ENCODE peak calls at places on chromosomes 1 and 21, in eight cellular contexts. V is neural progenitor cell; U is mucosa of descending colon; Y is heart right ventricle; B is CD8-positive, alpha-beta T cell; A is psoas muscle; R is ovary; S is fibroblast of lung. W is an unnamed sample.

GRCh38 chr1:18939398-18940302 is 16.8 kb downstream of the IFFO2 start:
- DNase-seq in V (no peak), U (no peak), Y (no peak), B (no peak), A (no peak), R (no peak), S (peak), W (no peak)

GRCh38 chr1:207025144-207025880 is 7.2 kb downstream of the C1orf116 start:
- DNase-seq in V (peak), U (no peak), Y (no peak), B (no peak), A (no peak), R (no peak), S (peak), W (peak)

GRCh38 chr1:150551049-150551783 is 2.0 kb downstream of the ADAMTSL4 start:
- DNase-seq in V (peak), U (no peak), Y (no peak), B (peak), A (no peak), R (peak), S (no peak), W (no peak)

GRCh38 chr1:19029191-19030085 is 73.0 kb upstream of the IFFO2 start:
- DNase-seq in V (no peak), U (no peak), Y (no peak), B (no peak), A (no peak), R (no peak), S (no peak), W (no peak)

GRCh38 chr1:97297611-97298010 is 576.0 kb downstream of the PTBP2 start:
- DNase-seq in V (no peak), U (no peak), Y (no peak), B (no peak), A (no peak), R (no peak), S (no peak), W (no peak)

GRCh38 chr1:11802616-11802972 is 3.2 kb downstream of the MTHFR start:
- DNase-seq in V (peak), U (no peak), Y (no peak), B (no peak), A (no peak), R (peak), S (no peak), W (no peak)

GRCh38 chr1:27885620-27886352 is 13.4 kb downstream of the THEMIS2 start:
- DNase-seq in V (no peak), U (no peak), Y (no peak), B (no peak), A (no peak), R (no peak), S (no peak), W (no peak)

GRCh38 chr1:150322310-150322709 is 977 bp downstream of the PRPF3 start:
- DNase-seq in V (no peak), U (no peak), Y (no peak), B (no peak), A (no peak), R (no peak), S (no peak), W (no peak)

GRCh38 chr21:44892536-44893277 is 19.2 kb upstream of the PTTG1IP start:
- DNase-seq in V (peak), U (peak), Y (peak), B (peak), A (peak), R (peak), S (no peak), W (no peak)

GRCh38 chr1:46001087-46001785 is 131.2 kb downstream of the PIK3R3 start:
- DNase-seq in V (no peak), U (no peak), Y (no peak), B (no peak), A (no peak), R (no peak), S (no peak), W (no peak)

GRCh38 chr1:244326757-244327156 is 125.0 kb downstream of the ADSS2 start:
- DNase-seq in V (no peak), U (no peak), Y (no peak), B (no peak), A (no peak), R (no peak), S (no peak), W (no peak)

DNA sequence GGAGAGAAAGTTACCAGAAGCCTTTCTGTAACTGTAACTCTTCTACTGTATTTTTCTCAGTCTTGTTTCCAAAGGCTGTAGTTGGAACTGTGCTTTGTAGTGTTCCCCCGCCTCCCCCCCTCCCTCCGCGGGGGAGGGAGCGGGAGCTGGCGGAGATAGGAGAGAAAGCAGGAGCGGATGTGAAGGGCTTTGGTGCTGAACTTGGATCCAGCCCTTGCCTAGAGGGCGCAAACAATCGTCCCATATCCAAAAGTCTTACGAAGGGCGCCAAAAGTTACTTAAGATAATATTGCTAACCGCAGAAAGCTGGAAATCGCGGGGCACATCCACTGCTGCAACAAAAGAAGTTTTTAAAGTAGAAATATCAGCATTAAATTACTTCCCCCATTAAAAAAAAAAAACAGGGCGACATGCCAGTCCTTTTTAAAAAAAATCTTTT is 2.4 kb upstream of the NFIA start:
- DNase-seq in V (peak), U (peak), Y (peak), B (no peak), A (peak), R (peak), S (peak), W (peak)
- H3K4me3 ChIP-seq in V (no peak), U (no peak), Y (no peak), B (no peak), A (peak), R (no peak), S (no peak), W (peak)

GRCh38 chr1:3084154-3084553 is 15.2 kb downstream of the PRDM16 start:
- DNase-seq in V (peak), U (no peak), Y (no peak), B (no peak), A (no peak), R (no peak), S (no peak), W (no peak)

GRCh38 chr1:3082571-3083516 is 13.8 kb downstream of the PRDM16 start:
- DNase-seq in V (no peak), U (no peak), Y (no peak), B (no peak), A (no peak), R (no peak), S (no peak), W (no peak)

GRCh38 chr1:3086272-3086671 is 17.3 kb downstream of the PRDM16 start:
- DNase-seq in V (no peak), U (no peak), Y (no peak), B (no peak), A (no peak), R (no peak), S (no peak), W (no peak)

GRCh38 chr1:3085721-3086120 is 16.7 kb downstream of the PRDM16 start:
- DNase-seq in V (no peak), U (no peak), Y (no peak), B (no peak), A (no peak), R (no peak), S (no peak), W (no peak)

DNA sequence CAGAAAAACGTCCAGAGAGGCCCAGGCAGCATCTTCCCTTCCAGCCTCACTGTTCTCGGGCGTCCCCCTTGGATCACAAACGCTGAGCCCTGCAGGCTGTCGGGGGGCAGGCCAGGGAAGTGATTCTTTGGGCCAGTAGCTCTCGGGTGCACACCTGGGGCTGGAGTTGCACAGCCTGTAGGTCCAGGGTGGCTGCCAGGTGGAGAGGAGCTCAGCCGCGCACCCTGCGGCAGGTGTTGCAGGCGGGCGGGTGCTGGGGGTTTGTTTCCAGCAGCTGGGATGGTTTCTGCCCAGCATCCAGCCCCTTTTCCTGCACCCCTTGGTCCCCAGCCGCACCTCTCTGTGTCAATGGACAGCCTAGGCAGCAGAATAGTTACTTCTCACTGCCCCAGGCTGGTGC is 15.7 kb downstream of the PRDM16 start:
- DNase-seq in V (no peak), U (no peak), Y (no peak), B (no peak), A (no peak), R (no peak), S (no peak), W (no peak)
- TF ChIP-seq CTCF in V (no peak), U (no peak), Y (no peak), B (no peak), A (no peak), R (no peak), S (no peak), W (no peak)

DNA sequence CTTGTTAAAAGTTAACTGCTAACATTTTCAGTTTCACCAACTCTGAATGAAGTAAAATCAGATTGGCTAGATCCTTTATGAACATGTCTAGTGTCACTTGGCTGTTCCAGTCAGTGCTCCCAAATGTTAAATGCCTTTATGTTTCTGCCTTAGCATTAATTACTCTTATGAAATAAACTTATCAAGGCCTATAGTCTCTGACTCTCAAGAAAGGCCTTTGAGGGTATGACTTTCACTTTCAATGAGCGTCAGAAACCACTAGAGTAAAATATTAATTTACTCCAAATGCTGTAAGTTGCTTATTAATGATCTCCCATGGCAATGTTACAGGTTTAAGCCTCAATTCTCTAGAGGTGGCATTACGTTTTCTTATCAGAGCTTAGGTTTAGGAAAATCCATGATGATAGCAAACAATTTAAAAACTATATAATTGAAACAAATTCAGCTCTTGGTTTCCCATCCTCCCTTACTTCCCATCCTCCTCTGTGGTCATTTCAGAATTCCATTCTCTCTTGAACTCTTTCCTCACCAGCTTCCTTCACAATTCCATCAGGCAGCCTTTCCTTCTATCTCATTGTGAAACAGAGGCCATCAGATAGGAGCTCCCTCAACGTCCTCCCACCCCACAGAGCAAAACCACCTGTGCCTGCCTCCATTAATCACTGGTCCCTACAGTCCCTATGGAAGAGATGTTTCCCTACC is 108.6 kb upstream of the COP1 start:
- DNase-seq in V (no peak), U (no peak), Y (no peak), B (no peak), A (no peak), R (no peak), S (no peak), W (no peak)
- H3K4me3 ChIP-seq in V (no peak), U (no peak), Y (no peak), B (no peak), A (no peak), R (no peak), S (no peak), W (no peak)

GRCh38 chr1:20575544-20576056 is 13.3 kb upstream of the CDA start:
- DNase-seq in V (no peak), U (no peak), Y (no peak), B (no peak), A (no peak), R (no peak), S (no peak), W (no peak)
- TF ChIP-seq CTCF in V (no peak), U (no peak), Y (no peak), B (no peak), A (no peak), R (no peak), S (no peak), W (no peak)

GRCh38 chr1:180080439-180080838 is 74.2 kb upstream of the QSOX1 start:
- DNase-seq in V (no peak), U (no peak), Y (no peak), B (no peak), A (no peak), R (no peak), S (no peak), W (no peak)

GRCh38 chr1:180081474-180081873 is 73.2 kb upstream of the QSOX1 start:
- DNase-seq in V (no peak), U (no peak), Y (no peak), B (no peak), A (no peak), R (no peak), S (no peak), W (no peak)

GRCh38 chr1:180084867-180085266 is 69.8 kb upstream of the QSOX1 start:
- DNase-seq in V (no peak), U (no peak), Y (no peak), B (no peak), A (no peak), R (no peak), S (no peak), W (no peak)

GRCh38 chr1:180083164-180083563 is 71.5 kb upstream of the QSOX1 start:
- DNase-seq in V (no peak), U (no peak), Y (no peak), B (no peak), A (no peak), R (no peak), S (no peak), W (no peak)

GRCh38 chr1:180085331-180085730 is 69.3 kb upstream of the QSOX1 start:
- DNase-seq in V (no peak), U (no peak), Y (no peak), B (no peak), A (no peak), R (no peak), S (no peak), W (no peak)
- H3K4me3 ChIP-seq in V (no peak), U (no peak), Y (no peak), B (no peak), A (no peak), R (no peak), S (no peak), W (no peak)

W was measured in astrocyte of the spinal cord.